ENCODE peak calls at places on chromosomes 1 and 21, in ten cellular contexts. One of them, this sample, is unnamed.

GRCh38 chr1:46692806-46693770 is 21.4 kb downstream of the TEX38 start:
- DNase-seq in brain microvascular endothelial cell: no peak
- DNase-seq in left ventricle myocardium inferior: no peak
- DNase-seq in left lung: no peak
- DNase-seq in vagina: no peak
- DNase-seq in mammary epithelial cell: no peak
- DNase-seq in Calu3: no peak
- DNase-seq in cardiac muscle cell: no peak
- DNase-seq in tibial nerve: no peak
- DNase-seq in fibroblast of the aortic adventitia: no peak
- DNase-seq in this sample: no peak

GRCh38 chr1:195569934-195570333 is 1038.3 kb downstream of the KCNT2 start:
- DNase-seq in brain microvascular endothelial cell: no peak
- DNase-seq in left ventricle myocardium inferior: no peak
- DNase-seq in left lung: no peak
- DNase-seq in vagina: no peak
- DNase-seq in mammary epithelial cell: no peak
- DNase-seq in Calu3: no peak
- DNase-seq in cardiac muscle cell: no peak
- DNase-seq in tibial nerve: no peak
- DNase-seq in fibroblast of the aortic adventitia: no peak
- DNase-seq in this sample: no peak

GRCh38 chr1:14971201-14971600 is 182.3 kb upstream of the TMEM51 start:
- DNase-seq in brain microvascular endothelial cell: no peak
- DNase-seq in left ventricle myocardium inferior: no peak
- DNase-seq in left lung: no peak
- DNase-seq in vagina: no peak
- DNase-seq in mammary epithelial cell: no peak
- DNase-seq in Calu3: no peak
- DNase-seq in cardiac muscle cell: no peak
- DNase-seq in tibial nerve: no peak
- DNase-seq in fibroblast of the aortic adventitia: no peak
- DNase-seq in this sample: no peak

GRCh38 chr1:35925741-35926140 is 5.2 kb upstream of the AGO3 start:
- DNase-seq in brain microvascular endothelial cell: no peak
- DNase-seq in left ventricle myocardium inferior: peak
- DNase-seq in left lung: no peak
- DNase-seq in vagina: no peak
- DNase-seq in mammary epithelial cell: no peak
- DNase-seq in Calu3: no peak
- DNase-seq in cardiac muscle cell: peak
- DNase-seq in tibial nerve: no peak
- DNase-seq in fibroblast of the aortic adventitia: peak
- DNase-seq in this sample: no peak

GRCh38 chr1:81948495-81948894 is 147.8 kb downstream of the ADGRL2 start:
- DNase-seq in brain microvascular endothelial cell: no peak
- DNase-seq in left ventricle myocardium inferior: no peak
- DNase-seq in left lung: no peak
- DNase-seq in vagina: no peak
- DNase-seq in mammary epithelial cell: no peak
- DNase-seq in Calu3: no peak
- DNase-seq in cardiac muscle cell: no peak
- DNase-seq in tibial nerve: no peak
- DNase-seq in fibroblast of the aortic adventitia: no peak
- DNase-seq in this sample: no peak

GRCh38 chr1:212529211-212529731 is 79.3 kb upstream of the ATF3 start:
- DNase-seq in brain microvascular endothelial cell: no peak
- DNase-seq in left ventricle myocardium inferior: no peak
- DNase-seq in left lung: no peak
- DNase-seq in vagina: no peak
- DNase-seq in mammary epithelial cell: peak
- DNase-seq in Calu3: no peak
- DNase-seq in cardiac muscle cell: no peak
- DNase-seq in tibial nerve: no peak
- DNase-seq in fibroblast of the aortic adventitia: peak
- DNase-seq in this sample: no peak

GRCh38 chr1:156124557-156125483 is 10.3 kb downstream of the LMNA start:
- DNase-seq in brain microvascular endothelial cell: no peak
- DNase-seq in left ventricle myocardium inferior: no peak
- DNase-seq in left lung: peak
- DNase-seq in vagina: no peak
- DNase-seq in mammary epithelial cell: peak
- DNase-seq in Calu3: peak
- DNase-seq in cardiac muscle cell: no peak
- DNase-seq in tibial nerve: no peak
- DNase-seq in fibroblast of the aortic adventitia: peak
- DNase-seq in this sample: no peak

GRCh38 chr1:39720094-39720999 is 18.3 kb upstream of the PPIE start:
- DNase-seq in brain microvascular endothelial cell: peak
- DNase-seq in left ventricle myocardium inferior: no peak
- DNase-seq in left lung: no peak
- DNase-seq in vagina: no peak
- DNase-seq in mammary epithelial cell: peak
- DNase-seq in Calu3: no peak
- DNase-seq in cardiac muscle cell: peak
- DNase-seq in tibial nerve: no peak
- DNase-seq in fibroblast of the aortic adventitia: peak
- DNase-seq in this sample: no peak

GRCh38 chr1:7422966-7423365 is 348.1 kb upstream of the VAMP3 start:
- DNase-seq in brain microvascular endothelial cell: no peak
- DNase-seq in left ventricle myocardium inferior: no peak
- DNase-seq in left lung: peak
- DNase-seq in vagina: no peak
- DNase-seq in mammary epithelial cell: no peak
- DNase-seq in Calu3: no peak
- DNase-seq in cardiac muscle cell: no peak
- DNase-seq in tibial nerve: peak
- DNase-seq in fibroblast of the aortic adventitia: no peak
- DNase-seq in this sample: peak

GRCh38 chr1:4585216-4585615 is 69.2 kb upstream of the AJAP1 start:
- DNase-seq in brain microvascular endothelial cell: no peak
- DNase-seq in left ventricle myocardium inferior: no peak
- DNase-seq in left lung: no peak
- DNase-seq in vagina: no peak
- DNase-seq in mammary epithelial cell: no peak
- DNase-seq in Calu3: peak
- DNase-seq in cardiac muscle cell: no peak
- DNase-seq in tibial nerve: no peak
- DNase-seq in fibroblast of the aortic adventitia: no peak
- DNase-seq in this sample: peak

GRCh38 chr1:54904476-54905048 is 17.6 kb upstream of the DHCR24 start:
- DNase-seq in brain microvascular endothelial cell: peak
- DNase-seq in left ventricle myocardium inferior: no peak
- DNase-seq in left lung: no peak
- DNase-seq in vagina: no peak
- DNase-seq in mammary epithelial cell: peak
- DNase-seq in Calu3: no peak
- DNase-seq in cardiac muscle cell: peak
- DNase-seq in tibial nerve: no peak
- DNase-seq in fibroblast of the aortic adventitia: peak
- DNase-seq in this sample: no peak

GRCh38 chr1:206608108-206608698 is 4.1 kb downstream of the EIF2D start:
- DNase-seq in brain microvascular endothelial cell: peak
- DNase-seq in left ventricle myocardium inferior: no peak
- DNase-seq in left lung: no peak
- DNase-seq in vagina: no peak
- DNase-seq in mammary epithelial cell: peak
- DNase-seq in Calu3: peak
- DNase-seq in cardiac muscle cell: peak
- DNase-seq in tibial nerve: no peak
- DNase-seq in fibroblast of the aortic adventitia: peak
- DNase-seq in this sample: no peak

GRCh38 chr21:46183910-46184624 is at the start of gene SPATC1L:
- DNase-seq in brain microvascular endothelial cell: peak
- DNase-seq in left ventricle myocardium inferior: peak
- DNase-seq in left lung: peak
- DNase-seq in vagina: no peak
- DNase-seq in mammary epithelial cell: peak
- DNase-seq in Calu3: no peak
- DNase-seq in cardiac muscle cell: peak
- DNase-seq in tibial nerve: peak
- DNase-seq in fibroblast of the aortic adventitia: peak
- DNase-seq in this sample: no peak

GRCh38 chr21:46180778-46181391 is 3.4 kb downstream of the SPATC1L start:
- DNase-seq in brain microvascular endothelial cell: no peak
- DNase-seq in left ventricle myocardium inferior: no peak
- DNase-seq in left lung: no peak
- DNase-seq in vagina: no peak
- DNase-seq in mammary epithelial cell: no peak
- DNase-seq in Calu3: no peak
- DNase-seq in cardiac muscle cell: no peak
- DNase-seq in tibial nerve: no peak
- DNase-seq in fibroblast of the aortic adventitia: no peak
- DNase-seq in this sample: no peak

GRCh38 chr21:46181953-46182547 is 2.2 kb downstream of the SPATC1L start:
- DNase-seq in brain microvascular endothelial cell: no peak
- DNase-seq in left ventricle myocardium inferior: no peak
- DNase-seq in left lung: no peak
- DNase-seq in vagina: peak
- DNase-seq in mammary epithelial cell: no peak
- DNase-seq in Calu3: no peak
- DNase-seq in cardiac muscle cell: no peak
- DNase-seq in tibial nerve: no peak
- DNase-seq in fibroblast of the aortic adventitia: no peak
- DNase-seq in this sample: no peak

GRCh38 chr21:46181436-46181835 is 2.8 kb downstream of the SPATC1L start:
- DNase-seq in brain microvascular endothelial cell: no peak
- DNase-seq in left ventricle myocardium inferior: no peak
- DNase-seq in left lung: no peak
- DNase-seq in vagina: no peak
- DNase-seq in mammary epithelial cell: no peak
- DNase-seq in Calu3: no peak
- DNase-seq in cardiac muscle cell: no peak
- DNase-seq in tibial nerve: no peak
- DNase-seq in fibroblast of the aortic adventitia: no peak
- DNase-seq in this sample: no peak

GRCh38 chr21:46182548-46183336 is 1.5 kb downstream of the SPATC1L start:
- DNase-seq in brain microvascular endothelial cell: no peak
- DNase-seq in left ventricle myocardium inferior: peak
- DNase-seq in left lung: no peak
- DNase-seq in vagina: no peak
- DNase-seq in mammary epithelial cell: no peak
- DNase-seq in Calu3: no peak
- DNase-seq in cardiac muscle cell: no peak
- DNase-seq in tibial nerve: no peak
- DNase-seq in fibroblast of the aortic adventitia: peak
- DNase-seq in this sample: no peak
- TF ChIP-seq CTCF in brain microvascular endothelial cell: no peak
- TF ChIP-seq CTCF in left ventricle myocardium inferior: no peak
- TF ChIP-seq CTCF in left lung: no peak
- TF ChIP-seq CTCF in vagina: no peak
- TF ChIP-seq CTCF in mammary epithelial cell: no peak
- TF ChIP-seq CTCF in Calu3: no peak
- TF ChIP-seq CTCF in cardiac muscle cell: no peak
- TF ChIP-seq CTCF in tibial nerve: no peak
- TF ChIP-seq CTCF in fibroblast of the aortic adventitia: no peak
- TF ChIP-seq CTCF in this sample: no peak

DNA sequence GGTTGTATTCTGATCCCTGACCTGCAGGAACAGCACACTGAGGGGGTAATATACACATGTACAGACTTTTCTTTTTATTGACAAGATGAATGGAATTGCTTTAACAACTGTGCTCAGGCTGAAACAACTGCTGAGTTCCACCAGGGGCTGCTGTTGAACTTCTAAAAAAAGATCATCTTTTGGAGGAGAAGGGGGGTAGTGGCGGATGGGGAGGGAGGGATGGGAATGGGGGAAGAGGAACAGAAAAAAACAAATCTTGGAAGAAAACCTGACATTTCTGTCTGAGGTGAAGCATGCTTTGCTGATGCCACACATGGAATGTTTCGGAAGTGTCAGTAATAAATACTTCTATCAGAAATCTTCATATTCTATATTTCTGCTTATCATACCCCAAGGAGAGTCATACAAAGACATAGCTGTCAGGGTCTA is 75.0 kb downstream of the RWDD3 start:
- DNase-seq in brain microvascular endothelial cell: peak
- DNase-seq in left ventricle myocardium inferior: no peak
- DNase-seq in left lung: no peak
- DNase-seq in vagina: no peak
- DNase-seq in mammary epithelial cell: peak
- DNase-seq in Calu3: peak
- DNase-seq in cardiac muscle cell: peak
- DNase-seq in tibial nerve: no peak
- DNase-seq in fibroblast of the aortic adventitia: peak
- DNase-seq in this sample: no peak
- TF ChIP-seq CTCF in brain microvascular endothelial cell: peak
- TF ChIP-seq CTCF in left ventricle myocardium inferior: peak
- TF ChIP-seq CTCF in left lung: no peak
- TF ChIP-seq CTCF in vagina: peak
- TF ChIP-seq CTCF in mammary epithelial cell: peak
- TF ChIP-seq CTCF in Calu3: peak
- TF ChIP-seq CTCF in cardiac muscle cell: peak
- TF ChIP-seq CTCF in tibial nerve: peak
- TF ChIP-seq CTCF in fibroblast of the aortic adventitia: peak
- TF ChIP-seq CTCF in this sample: peak

GRCh38 chr21:30434033-30434631 is 4.1 kb downstream of the KRTAP13-4 start:
- DNase-seq in brain microvascular endothelial cell: peak
- DNase-seq in left ventricle myocardium inferior: no peak
- DNase-seq in left lung: no peak
- DNase-seq in vagina: no peak
- DNase-seq in mammary epithelial cell: peak
- DNase-seq in Calu3: peak
- DNase-seq in cardiac muscle cell: peak
- DNase-seq in tibial nerve: no peak
- DNase-seq in fibroblast of the aortic adventitia: peak
- DNase-seq in this sample: no peak
- TF ChIP-seq CTCF in brain microvascular endothelial cell: peak
- TF ChIP-seq CTCF in left ventricle myocardium inferior: peak
- TF ChIP-seq CTCF in left lung: peak
- TF ChIP-seq CTCF in vagina: peak
- TF ChIP-seq CTCF in mammary epithelial cell: peak
- TF ChIP-seq CTCF in Calu3: peak
- TF ChIP-seq CTCF in cardiac muscle cell: peak
- TF ChIP-seq CTCF in tibial nerve: peak
- TF ChIP-seq CTCF in fibroblast of the aortic adventitia: peak
- TF ChIP-seq CTCF in this sample: peak

GRCh38 chr1:175525222-175525621 is 218.2 kb downstream of the TNR start:
- DNase-seq in brain microvascular endothelial cell: no peak
- DNase-seq in left ventricle myocardium inferior: no peak
- DNase-seq in left lung: no peak
- DNase-seq in vagina: no peak
- DNase-seq in mammary epithelial cell: no peak
- DNase-seq in Calu3: no peak
- DNase-seq in cardiac muscle cell: no peak
- DNase-seq in tibial nerve: no peak
- DNase-seq in fibroblast of the aortic adventitia: no peak
- DNase-seq in this sample: no peak

GRCh38 chr1:175530981-175531380 is 212.4 kb downstream of the TNR start:
- DNase-seq in brain microvascular endothelial cell: no peak
- DNase-seq in left ventricle myocardium inferior: no peak
- DNase-seq in left lung: no peak
- DNase-seq in vagina: no peak
- DNase-seq in mammary epithelial cell: no peak
- DNase-seq in Calu3: no peak
- DNase-seq in cardiac muscle cell: no peak
- DNase-seq in tibial nerve: no peak
- DNase-seq in fibroblast of the aortic adventitia: no peak
- DNase-seq in this sample: no peak

GRCh38 chr1:175527773-175528172 is 215.6 kb downstream of the TNR start:
- DNase-seq in brain microvascular endothelial cell: no peak
- DNase-seq in left ventricle myocardium inferior: no peak
- DNase-seq in left lung: no peak
- DNase-seq in vagina: no peak
- DNase-seq in mammary epithelial cell: peak
- DNase-seq in Calu3: no peak
- DNase-seq in cardiac muscle cell: no peak
- DNase-seq in tibial nerve: no peak
- DNase-seq in fibroblast of the aortic adventitia: no peak
- DNase-seq in this sample: no peak

GRCh38 chr1:175530167-175530566 is 213.2 kb downstream of the TNR start:
- DNase-seq in brain microvascular endothelial cell: no peak
- DNase-seq in left ventricle myocardium inferior: no peak
- DNase-seq in left lung: no peak
- DNase-seq in vagina: no peak
- DNase-seq in mammary epithelial cell: no peak
- DNase-seq in Calu3: no peak
- DNase-seq in cardiac muscle cell: no peak
- DNase-seq in tibial nerve: no peak
- DNase-seq in fibroblast of the aortic adventitia: no peak
- DNase-seq in this sample: no peak
- TF ChIP-seq CTCF in brain microvascular endothelial cell: no peak
- TF ChIP-seq CTCF in left ventricle myocardium inferior: no peak
- TF ChIP-seq CTCF in left lung: no peak
- TF ChIP-seq CTCF in vagina: no peak
- TF ChIP-seq CTCF in mammary epithelial cell: no peak
- TF ChIP-seq CTCF in Calu3: no peak
- TF ChIP-seq CTCF in cardiac muscle cell: no peak
- TF ChIP-seq CTCF in tibial nerve: no peak
- TF ChIP-seq CTCF in fibroblast of the aortic adventitia: no peak
- TF ChIP-seq CTCF in this sample: no peak